ENCODE peak calls at places on chromosomes 16 and 17, in six cellular contexts. E is activated CD4-positive, alpha-beta T cell treated with anti-CD3 and anti-CD28 coated beads, Interleukin-2, amount 50 U/mL, for 48 hours; J is GM04504; F is NCI-H1092 treated with DMSO at 0.1 percent for 48 hours; X is RPMI8226; M is A172. H is an unnamed sample.

GRCh38 chr16:27892879-27893278 is 170.6 kb downstream of the GSG1L start:
- DNase-seq in E (no peak), M (no peak), J (no peak), X (peak), F (no peak), H (no peak)

GRCh38 chr17:50950002-50950877 is 84.1 kb upstream of the TOB1 start:
- DNase-seq in F (peak), J (peak), M (peak), X (peak), E (peak), H (no peak)

GRCh38 chr16:25210758-25211157 is 6.0 kb upstream of the AQP8 start:
- DNase-seq in M (peak), F (no peak), X (no peak), E (peak), J (no peak), H (no peak)

GRCh38 chr16:30786115-30786935 is 680 bp downstream of the ZNF629 start:
- DNase-seq in E (peak), M (peak), F (no peak), X (no peak), J (no peak), H (no peak)

GRCh38 chr16:57594531-57595031 is 33.8 kb upstream of the ADGRG1 start:
- DNase-seq in E (peak), J (no peak), X (no peak), F (no peak), M (no peak), H (no peak)

GRCh38 chr17:78359216-78359935 is 501 bp downstream of the SOCS3 start:
- DNase-seq in X (no peak), F (no peak), M (no peak), J (no peak), E (peak), H (no peak)

GRCh38 chr16:83449861-83450260 is 357.9 kb upstream of the HSBP1 start:
- DNase-seq in M (no peak), J (no peak), F (no peak), X (no peak), E (no peak), H (no peak)

GRCh38 chr17:49820773-49821172 is 27.1 kb downstream of the TAC4 start:
- DNase-seq in X (no peak), M (no peak), E (no peak), F (no peak), J (no peak), H (no peak)

GRCh38 chr16:77993586-77993985 is 28.8 kb upstream of the CLEC3A start:
- DNase-seq in X (no peak), M (no peak), E (no peak), F (no peak), J (peak), H (no peak)

GRCh38 chr16:89847056-89847929 is 19.0 kb downstream of the SPIRE2 start:
- DNase-seq in E (no peak), X (no peak), M (no peak), F (peak), J (no peak), H (peak)

GRCh38 chr16:89708481-89708931 is 7.0 kb upstream of the SPATA2L start:
- DNase-seq in M (no peak), X (no peak), E (no peak), J (no peak), F (no peak), H (no peak)

GRCh38 chr16:57444711-57445110 is 2.5 kb downstream of the CIAPIN1 start:
- DNase-seq in F (no peak), E (no peak), M (no peak), J (no peak), X (no peak), H (no peak)

GRCh38 chr17:15279011-15279477 is 13.9 kb upstream of the PMP22 start:
- DNase-seq in X (no peak), J (peak), F (no peak), E (no peak), M (peak), H (no peak)

GRCh38 chr17:43679401-43679800 is 17.7 kb upstream of the MEOX1 start:
- DNase-seq in J (no peak), X (no peak), E (no peak), F (no peak), M (no peak), H (no peak)

GRCh38 chr17:80931421-80932265 is 60.0 kb upstream of the CHMP6 start:
- DNase-seq in E (no peak), F (no peak), M (peak), J (peak), X (no peak), H (peak)

GRCh38 chr16:6019490-6019991 is 921.9 kb upstream of the EEF2KMT start:
- DNase-seq in M (no peak), X (no peak), E (no peak), J (no peak), F (no peak), H (no peak)

GRCh38 chr17:76078859-76079576 is at the start of gene ZACN:
- DNase-seq in X (no peak), F (peak), J (no peak), E (peak), M (no peak), H (no peak)

GRCh38 chr17:8959312-8959918 is 6.1 kb downstream of the PIK3R5 start:
- DNase-seq in M (no peak), X (no peak), E (no peak), F (no peak), J (no peak), H (no peak)

GRCh38 chr17:15233022-15233805 is 31.9 kb downstream of the PMP22 start:
- DNase-seq in X (peak), E (peak), F (no peak), J (peak), M (peak), H (no peak)

GRCh38 chr17:49497147-49498036 is 2.3 kb downstream of the NGFR start:
- DNase-seq in J (no peak), E (peak), X (no peak), F (no peak), M (no peak), H (peak)

GRCh38 chr17:43994272-43995149 is 9.9 kb upstream of the NAGS start:
- DNase-seq in M (peak), E (peak), X (peak), F (peak), J (no peak), H (peak)

GRCh38 chr17:64019486-64020067 is 856 bp downstream of the ICAM2 start:
- DNase-seq in F (no peak), E (no peak), M (no peak), J (no peak), X (no peak), H (no peak)

GRCh38 chr16:83771306-83771942 is 36.4 kb upstream of the HSBP1 start:
- DNase-seq in F (peak), X (no peak), E (no peak), J (no peak), M (no peak), H (peak)

GRCh38 chr17:75904749-75905521 is at the start of gene MRPL38:
- DNase-seq in J (peak), X (peak), M (peak), F (peak), E (peak), H (peak)

GRCh38 chr17:64213995-64214507 is 49.0 kb downstream of the TEX2 start:
- DNase-seq in J (no peak), F (peak), E (no peak), M (no peak), X (no peak), H (no peak)

GRCh38 chr17:7627250-7628121 is at the start of gene SAT2:
- DNase-seq in F (peak), M (peak), X (peak), E (peak), J (peak), H (peak)

H was measured in DMS153.